ENCODE peak calls at places on chromosomes 3 and 15, in nine cellular contexts. Z is stimulated activated CD4-positive, alpha-beta T cell treated with anti-CD3 and anti-CD28 coated beads, Interleukin-12 subunit alpha, Interleukin-12 subunit beta, amount 100 ng/mL, for 48 hours; D is stimulated activated CD8-positive, alpha-beta memory T cell treated with anti-CD3 and anti-CD28 coated beads, Interleukin-15, amount 100 ng/mL, for 1 hour; V is T-helper 2 cell; P is activated CD8-positive, alpha-beta memory T cell treated with anti-CD3 and anti-CD28 coated beads, Interleukin-2, amount 50 U/mL, for 4 hours; G is posterior cingulate gyrus; J is MV-4-11; Y is H7; T is ELR. F is an unnamed sample.

GRCh38 chr15:58483316-58483715 is 51.5 kb downstream of the LIPC start:
- DNase-seq in Z (no peak), D (no peak), V (no peak), P (no peak), G (no peak), J (no peak), Y (no peak), T (no peak), F (no peak)

GRCh38 chr3:27076815-27077630 is 292.2 kb downstream of the NEK10 start:
- DNase-seq in Z (no peak), D (no peak), V (no peak), P (no peak), G (no peak), J (no peak), Y (no peak), T (no peak), F (no peak)

GRCh38 chr15:101679861-101680260 is 27.7 kb upstream of the TM2D3 start:
- DNase-seq in Z (no peak), D (no peak), V (no peak), P (no peak), G (no peak), J (no peak), Y (no peak), T (no peak), F (no peak)

GRCh38 chr3:125212509-125213372 is at the start of gene SLC12A8:
- DNase-seq in Z (no peak), D (no peak), V (no peak), P (peak), G (no peak), J (no peak), Y (peak), T (no peak), F (peak)

GRCh38 chr3:41961061-41961749 is 698 bp downstream of the ULK4 start:
- DNase-seq in Z (peak), D (peak), V (peak), P (peak), G (peak), J (peak), Y (peak), T (peak), F (peak)

GRCh38 chr3:187952849-187953248 is 201.1 kb upstream of the LPP start:
- DNase-seq in Z (no peak), D (no peak), V (no peak), P (no peak), G (no peak), J (peak), Y (no peak), T (no peak), F (no peak)

GRCh38 chr3:39414421-39414907 is 7.9 kb downstream of the RPSA start:
- DNase-seq in Z (no peak), D (no peak), V (no peak), P (no peak), G (no peak), J (no peak), Y (no peak), T (peak), F (no peak)

GRCh38 chr15:73467758-73468157 is 24.8 kb downstream of the REC114 start:
- DNase-seq in Z (no peak), D (no peak), V (no peak), P (no peak), G (no peak), J (no peak), Y (peak), T (no peak), F (no peak)

GRCh38 chr15:84740691-84741090 is 7.7 kb upstream of the ZNF592 start:
- DNase-seq in Z (no peak), D (no peak), V (no peak), P (no peak), G (no peak), J (no peak), Y (no peak), T (no peak), F (no peak)

GRCh38 chr15:76418352-76419140 is 82.0 kb downstream of the ISL2 start:
- DNase-seq in Z (no peak), D (no peak), V (no peak), P (no peak), G (no peak), J (no peak), Y (no peak), T (no peak), F (no peak)

GRCh38 chr3:107561980-107562379 is 39.2 kb downstream of the BBX start:
- DNase-seq in Z (no peak), D (no peak), V (no peak), P (no peak), G (no peak), J (no peak), Y (no peak), T (peak), F (no peak)

GRCh38 chr3:18946524-18946923 is 201.8 kb upstream of the KCNH8 start:
- DNase-seq in Z (no peak), D (no peak), V (no peak), P (no peak), G (no peak), J (peak), Y (no peak), T (no peak), F (no peak)

GRCh38 chr3:109702252-109702651 is 364.9 kb upstream of the DPPA4 start:
- DNase-seq in Z (peak), D (no peak), V (no peak), P (no peak), G (no peak), J (peak), Y (no peak), T (peak), F (no peak)

GRCh38 chr15:52567886-52568568 is 803 bp downstream of the ARPP19 start:
- DNase-seq in Z (peak), D (peak), V (peak), P (peak), G (peak), J (no peak), Y (peak), T (peak), F (no peak)

GRCh38 chr3:70840106-70840870 is 527.9 kb upstream of the MDFIC2 start:
- DNase-seq in Z (no peak), D (no peak), V (no peak), P (no peak), G (no peak), J (no peak), Y (no peak), T (peak), F (no peak)

GRCh38 chr15:77670558-77671148 is 37.9 kb upstream of the LINGO1 start:
- DNase-seq in Z (no peak), D (no peak), V (no peak), P (no peak), G (peak), J (no peak), Y (no peak), T (no peak), F (no peak)

GRCh38 chr15:78597583-78597982 is 23.2 kb downstream of the CHRNA3 start:
- DNase-seq in Z (no peak), D (no peak), V (no peak), P (no peak), G (no peak), J (no peak), Y (no peak), T (no peak), F (no peak)

GRCh38 chr15:81492303-81492702 is 118.3 kb upstream of the TMC3 start:
- DNase-seq in Z (no peak), D (no peak), V (no peak), P (no peak), G (no peak), J (no peak), Y (no peak), T (no peak), F (no peak)

GRCh38 chr15:57560976-57561711 is 30.6 kb upstream of the MYZAP start:
- DNase-seq in Z (peak), D (peak), V (peak), P (peak), G (no peak), J (peak), Y (peak), T (peak), F (peak)

GRCh38 chr15:99720533-99720932 is 12.7 kb downstream of the LYSMD4 start:
- DNase-seq in Z (no peak), D (no peak), V (no peak), P (no peak), G (no peak), J (peak), Y (no peak), T (no peak), F (no peak)

GRCh38 chr15:70353606-70354259 is 256.0 kb upstream of the TLE3 start:
- DNase-seq in Z (no peak), D (no peak), V (no peak), P (no peak), G (peak), J (no peak), Y (no peak), T (no peak), F (peak)

GRCh38 chr3:150059241-150059640 is 88.5 kb upstream of the PFN2 start:
- DNase-seq in Z (no peak), D (no peak), V (no peak), P (no peak), G (no peak), J (no peak), Y (no peak), T (peak), F (no peak)

GRCh38 chr15:83287541-83288027 is 3.1 kb upstream of the BNC1 start:
- DNase-seq in Z (no peak), D (no peak), V (no peak), P (no peak), G (no peak), J (no peak), Y (no peak), T (peak), F (no peak)

GRCh38 chr15:58666957-58667356 is 82.5 kb downstream of the ADAM10 start:
- DNase-seq in Z (no peak), D (no peak), V (no peak), P (no peak), G (no peak), J (no peak), Y (no peak), T (peak), F (no peak)